ENCODE peak calls at places on chromosomes 11 and 22, in eight cellular contexts. T, E, I, D, R, O, S and A are unnamed samples.

GRCh38 chr11:697028-697491 is 1.4 kb downstream of the TMEM80 start:
- DNase-seq in D (no peak), R (no peak), T (no peak), O (no peak), E (no peak), S (no peak), I (no peak), A (no peak)

GRCh38 chr11:74391193-74391592 is 7.0 kb downstream of the PGM2L1 start:
- DNase-seq in D (no peak), T (no peak), S (no peak), R (no peak), I (no peak), O (no peak), E (no peak), A (no peak)

GRCh38 chr11:70135142-70136132 is 57.3 kb downstream of the ANO1 start:
- DNase-seq in D (no peak), E (no peak), T (no peak), R (no peak), S (no peak), O (peak; percentile 72), I (no peak), A (no peak)

GRCh38 chr11:118438314-118438931 is 2.1 kb downstream of the KMT2A start:
- DNase-seq in R (peak; percentile 82), S (peak; percentile 69), O (peak; percentile 90), T (no peak), D (no peak), E (no peak), I (peak; percentile 34), A (peak; percentile 42)

GRCh38 chr11:34157163-34157562 is 51.7 kb downstream of the NAT10 start:
- DNase-seq in D (no peak), T (no peak), E (no peak), R (no peak), O (no peak), S (no peak), I (no peak), A (no peak)

GRCh38 chr22:48860557-48860956 is 967.1 kb downstream of the BRD1 start:
- DNase-seq in E (no peak), D (no peak), R (no peak), T (no peak), S (no peak), I (no peak), O (no peak), A (no peak)

GRCh38 chr11:68579455-68579854 is 104.9 kb upstream of the GAL start:
- DNase-seq in E (no peak), O (no peak), S (no peak), D (no peak), T (no peak), I (no peak), R (no peak), A (no peak)

GRCh38 chr22:32080904-32081303 is 37.8 kb downstream of the SLC5A1 start:
- DNase-seq in D (peak; percentile 12), E (no peak), R (peak; percentile 47), O (peak; percentile 80), T (no peak), I (peak; percentile 25), S (peak; percentile 15), A (peak; percentile 24)

GRCh38 chr11:113773092-113773415 is 438 bp downstream of the ZW10 start:
- DNase-seq in R (peak; percentile 45), S (no peak), D (no peak), O (peak; percentile 67), E (no peak), I (peak; percentile 36), T (no peak), A (peak; percentile 53)

GRCh38 chr22:23398701-23399366 is 181.3 kb downstream of the IGLL1 start:
- DNase-seq in T (no peak), I (peak; percentile 70), D (no peak), R (no peak), E (peak; percentile 44), O (peak; percentile 36), S (no peak), A (peak; percentile 55)

GRCh38 chr11:92675303-92675702 is 294.1 kb upstream of the MTNR1B start:
- DNase-seq in O (no peak), I (no peak), S (no peak), R (no peak), E (no peak), D (no peak), T (no peak), A (no peak)

GRCh38 chr11:10893713-10894112 is 35.9 kb upstream of the ZBED5 start:
- DNase-seq in E (no peak), R (no peak), T (no peak), I (no peak), S (no peak), D (no peak), O (no peak), A (no peak)

GRCh38 chr11:71207996-71208774 is 44.2 kb downstream of the SHANK2 start:
- DNase-seq in R (no peak), E (peak; percentile 13), I (no peak), O (no peak), T (no peak), S (no peak), D (no peak), A (no peak)

GRCh38 chr11:100578966-100579365 is 108.1 kb upstream of the ARHGAP42 start:
- DNase-seq in I (no peak), S (no peak), D (no peak), T (no peak), R (no peak), O (peak; percentile 94), E (no peak), A (no peak)

GRCh38 chr11:113982306-113982705 is 7.4 kb downstream of the HTR3A start:
- DNase-seq in O (no peak), E (no peak), R (no peak), T (no peak), D (no peak), S (no peak), I (no peak), A (no peak)

GRCh38 chr11:19953342-19953741 is 206.9 kb downstream of the DBX1 start:
- DNase-seq in R (no peak), D (no peak), I (peak; percentile 26), S (no peak), T (no peak), E (no peak), O (peak; percentile 98), A (no peak)

GRCh38 chr22:23184764-23185113 is 4.4 kb downstream of the BCR start:
- DNase-seq in D (no peak), E (no peak), T (no peak), I (peak; percentile 56), S (no peak), O (no peak), R (no peak), A (peak; percentile 71)

GRCh38 chr11:76667856-76668255 is 2.7 kb downstream of the LRRC32 start:
- DNase-seq in R (no peak), S (no peak), T (no peak), D (no peak), O (no peak), I (no peak), E (peak; percentile 19), A (no peak)
- H3K4me3 ChIP-seq in R (no peak overlapping the region), S (peak overlapping the region; percentile 73), T (peak overlapping the region; percentile 59), D (no peak overlapping the region), O (no peak overlapping the region), I (no peak overlapping the region), E (no peak overlapping the region), A (no peak overlapping the region)

GRCh38 chr11:2175659-2176058 is 4.0 kb upstream of the TH start:
- DNase-seq in R (no peak), T (no peak), E (no peak), O (no peak), D (no peak), I (no peak), S (no peak), A (peak; percentile 54)

GRCh38 chr11:2178906-2179494 is 7.4 kb upstream of the TH start:
- DNase-seq in T (no peak), R (no peak), I (no peak), E (peak; percentile 94), D (no peak), O (peak; percentile 37), S (no peak), A (peak; percentile 40)

GRCh38 chr11:2179516-2179915 is 7.9 kb upstream of the TH start:
- DNase-seq in E (no peak), T (no peak), R (no peak), D (no peak), I (no peak), S (no peak), O (no peak), A (no peak)

GRCh38 chr11:2176389-2176900 is 4.8 kb upstream of the TH start:
- DNase-seq in R (no peak), T (no peak), I (no peak), O (no peak), E (no peak), S (no peak), D (no peak), A (no peak)

DNA sequence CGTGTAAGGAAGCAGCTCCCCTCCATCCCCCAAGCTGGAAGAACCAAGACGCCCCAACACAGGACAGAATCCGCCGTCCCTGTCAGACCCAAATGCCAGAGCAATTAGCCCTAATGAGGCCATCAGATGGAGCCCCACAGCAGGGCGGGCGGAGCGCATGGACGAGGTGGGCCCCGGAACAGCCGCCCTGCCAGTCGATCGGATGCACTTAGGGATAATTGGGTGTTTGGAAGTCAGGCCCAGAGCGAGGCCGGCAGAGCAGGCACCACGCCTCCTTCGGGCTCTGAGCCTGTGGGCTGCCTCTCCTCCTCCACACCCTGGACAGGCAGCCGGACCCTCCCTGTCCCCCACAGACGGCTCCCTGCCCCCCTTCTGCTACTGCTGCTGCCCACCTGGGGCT is 5.5 kb upstream of the TH start:
- DNase-seq in D (no peak), R (no peak), O (no peak), I (peak; percentile 41), T (no peak), E (no peak), S (no peak), A (no peak)
- H3K27ac ChIP-seq in D (no peak overlapping the region), R (no peak overlapping the region), O (no peak overlapping the region), I (no peak overlapping the region), T (no peak overlapping the region), E (peak overlapping the region; percentile 98), S (no peak overlapping the region), A (no peak overlapping the region)

GRCh38 chr22:37218399-37218770 is 6.1 kb upstream of the SSTR3 start:
- DNase-seq in S (no peak), O (no peak), D (no peak), E (no peak), T (no peak), I (no peak), R (no peak), A (no peak)
- H3K4me3 ChIP-seq in S (no peak overlapping the region), O (no peak overlapping the region), D (no peak overlapping the region), E (no peak overlapping the region), T (no peak overlapping the region), I (no peak overlapping the region), R (no peak overlapping the region), A (no peak overlapping the region)

DNA sequence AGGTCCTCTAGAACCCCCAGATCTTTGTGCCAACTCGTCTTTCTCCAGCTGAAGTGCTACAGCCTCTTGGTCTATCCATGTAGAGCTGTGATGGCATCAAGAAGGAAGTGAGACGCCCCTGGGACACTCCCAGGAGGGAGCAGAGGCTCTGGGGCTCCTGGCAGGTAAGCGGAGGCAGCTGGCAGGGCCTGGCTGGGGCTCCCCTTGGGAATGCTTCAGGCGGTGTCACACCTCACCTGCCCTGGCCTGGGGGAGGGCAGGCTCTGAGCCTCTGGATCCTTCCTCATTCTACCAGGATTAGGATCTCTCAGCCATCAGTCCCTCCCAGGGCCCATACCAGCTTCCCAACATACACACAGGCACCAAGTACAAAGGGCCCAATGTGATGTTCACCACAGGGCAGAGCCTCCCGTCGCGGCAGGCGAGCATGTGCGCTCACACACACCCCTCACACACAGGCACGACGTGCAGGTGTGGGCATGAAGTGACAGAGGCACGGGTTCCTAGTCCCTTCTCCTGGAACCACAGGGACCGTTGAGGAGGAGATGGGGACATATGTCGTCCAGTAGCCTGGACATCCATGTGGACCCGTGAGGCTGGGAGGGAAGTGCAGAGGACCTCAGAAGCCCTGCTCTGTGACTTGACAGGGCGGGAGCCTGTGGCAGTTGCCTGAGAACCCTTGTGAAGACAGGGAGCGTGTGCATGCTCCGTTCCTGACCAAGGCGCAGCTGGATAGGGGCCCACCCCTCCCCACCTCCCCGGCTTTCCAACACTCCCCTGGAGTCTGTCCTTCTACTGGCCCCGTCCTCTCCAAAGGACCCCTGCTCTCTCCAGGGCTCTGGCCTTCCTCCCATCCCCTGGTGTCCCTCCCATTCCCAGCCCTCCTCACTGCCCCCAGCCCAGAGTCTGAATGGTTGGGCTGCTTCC is 32.5 kb downstream of the LMO1 start:
- DNase-seq in D (no peak), I (no peak), R (no peak), E (no peak), T (no peak), O (no peak), S (no peak), A (no peak)
- H3K27ac ChIP-seq in D (no peak overlapping the region), I (peak overlapping the region; percentile 83), R (no peak overlapping the region), E (no peak overlapping the region), T (no peak overlapping the region), O (no peak overlapping the region), S (no peak overlapping the region), A (no peak overlapping the region)